ENCODE peak calls at places on chromosomes 3 and 15, in eight cellular contexts. I, W, F, X, Z, P, L and M are unnamed samples.

GRCh38 chr15:39321977-39322376 is 258.9 kb upstream of the THBS1 start:
- DNase-seq in L (no peak), X (peak; percentile 62), F (no peak), W (no peak), Z (no peak), I (no peak), P (no peak), M (peak; percentile 24)

GRCh38 chr3:129441215-129441614 is 1.2 kb downstream of the IFT122 start:
- DNase-seq in Z (no peak), I (no peak), L (no peak), X (no peak), P (peak; percentile 40), W (no peak), F (no peak), M (no peak)

GRCh38 chr3:186360779-186361178 is 1.3 kb downstream of the DGKG start:
- DNase-seq in F (no peak), I (no peak), W (no peak), P (no peak), Z (no peak), L (peak; percentile 46), X (no peak), M (no peak)

GRCh38 chr3:117706037-117706436 is 996.5 kb downstream of the TUSC7 start:
- DNase-seq in Z (no peak), F (no peak), W (peak; percentile 93), X (peak; percentile 97), I (no peak), L (no peak), P (no peak), M (peak; percentile 97)

GRCh38 chr3:156788846-156789245 is 37.3 kb upstream of the LEKR1 start:
- DNase-seq in I (no peak), L (no peak), F (no peak), Z (no peak), W (no peak), X (no peak), P (no peak), M (peak; percentile 44)

GRCh38 chr3:10935028-10935427 is 57.5 kb upstream of the SLC6A1 start:
- DNase-seq in P (no peak), L (no peak), X (no peak), I (no peak), Z (no peak), F (no peak), W (no peak), M (no peak)

GRCh38 chr15:67133738-67134576 is 68.6 kb downstream of the SMAD3 start:
- DNase-seq in W (no peak), X (peak; percentile 82), F (no peak), I (no peak), P (peak; percentile 92), Z (no peak), L (no peak), M (peak; percentile 82)

GRCh38 chr3:97949110-97949485 is 23.1 kb downstream of the RIOX2 start:
- DNase-seq in L (no peak), F (no peak), I (no peak), P (no peak), Z (no peak), W (no peak), X (no peak), M (no peak)

GRCh38 chr15:64282701-64283100 is 73.3 kb downstream of the CSNK1G1 start:
- DNase-seq in X (peak; percentile 57), F (no peak), I (no peak), Z (no peak), P (no peak), W (no peak), L (no peak), M (peak; percentile 48)

GRCh38 chr3:9500108-9501050 is 53.2 kb downstream of the LHFPL4 start:
- DNase-seq in F (peak; percentile 11), X (peak; percentile 34), Z (peak; percentile 47), I (peak; percentile 62), L (peak; percentile 65), P (peak; percentile 61), W (no peak), M (peak; percentile 54)